ENCODE peak calls at places on chromosomes 13 and 19, in four cellular contexts. J is SK-N-SH, N is GM23338, H is H9. T is an unnamed sample. For H3K79me2 and H3K4me1, the result is how much of the 10 kb centered on the place peaks cover.

GRCh38 chr19:7216373-7216902 is 77.8 kb downstream of the INSR start:
- DNase-seq in J (no peak), N (no peak), H (no peak), T (no peak)

GRCh38 chr19:7748756-7749155 is 1.4 kb upstream of the CD209 start:
- DNase-seq in J (no peak), N (peak), H (peak), T (no peak)

GRCh38 chr19:9309974-9310446 is 372 bp upstream of the ZNF699 start:
- DNase-seq in J (peak), N (peak), H (peak), T (peak)

GRCh38 chr19:40822161-40822560 is 23.2 kb downstream of the EGLN2 start:
- DNase-seq in J (no peak), N (no peak), H (peak), T (no peak)

GRCh38 chr13:100753391-100753790 is 78.8 kb upstream of the TMTC4 start:
- DNase-seq in J (no peak), N (no peak), H (no peak), T (no peak)

GRCh38 chr19:40588926-40589569 is 12.1 kb upstream of the LTBP4 start:
- DNase-seq in J (no peak), N (no peak), H (peak), T (no peak)

GRCh38 chr13:112775791-112776279 is 86.0 kb downstream of the ATP11A start:
- DNase-seq in J (peak), N (no peak), H (peak), T (no peak)

GRCh38 chr13:25699600-25699999 is 327.8 kb downstream of the ATP8A2 start:
- DNase-seq in J (no peak), N (no peak), H (no peak), T (no peak)

GRCh38 chr19:45164577-45165335 is 4.0 kb upstream of the NKPD1 start:
- DNase-seq in J (no peak), N (peak), H (peak), T (peak)

GRCh38 chr19:42217522-42218442 is at the start of gene DEDD2:
- DNase-seq in J (peak), N (peak), H (peak), T (peak)
- H3K79me2 ChIP-seq in J (half or more), N (half or more), H (under half), T (half or more)

DNA sequence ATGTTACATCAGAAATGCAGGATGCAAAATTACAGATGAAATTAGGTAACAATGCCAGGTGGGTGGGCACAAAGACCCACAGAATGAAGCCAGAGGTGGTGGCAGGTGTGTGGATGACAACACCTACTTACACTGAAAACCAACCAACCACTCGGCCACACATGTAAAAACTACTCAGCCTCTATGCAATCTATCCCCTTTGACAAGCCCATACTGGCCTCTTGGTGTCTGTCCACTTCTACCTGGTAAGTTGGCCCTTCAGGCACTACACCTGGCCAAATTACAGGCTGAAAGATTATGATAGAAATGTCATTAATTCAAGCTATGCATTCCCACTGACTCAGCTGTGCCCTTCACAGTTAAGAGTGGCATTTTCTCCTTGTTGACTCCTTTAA is 50.0 kb downstream of the BRD4 start:
- DNase-seq in J (no peak), N (no peak), H (no peak), T (no peak)
- H3K4me1 ChIP-seq in J (half or more), N (half or more), H (under half), T (half or more)

GRCh38 chr13:32642858-32643257 is 56.6 kb downstream of the PDS5B start:
- DNase-seq in J (no peak), N (no peak), H (no peak), T (no peak)
- H3K79me2 ChIP-seq in J (half or more), N (half or more), H (under half), T (half or more)

GRCh38 chr19:47661571-47661970 is 51.7 kb upstream of the EHD2 start:
- DNase-seq in J (no peak), N (no peak), H (no peak), T (no peak)
- H3K4me1 ChIP-seq in J (under half), N (under half), H (under half), T (under half)

GRCh38 chr19:43594081-43594697 is 1.7 kb downstream of the IRGQ start:
- DNase-seq in J (no peak), N (no peak), H (no peak), T (no peak)
- H3K79me2 ChIP-seq in J (half or more), N (under half), H (under half), T (under half)

DNA sequence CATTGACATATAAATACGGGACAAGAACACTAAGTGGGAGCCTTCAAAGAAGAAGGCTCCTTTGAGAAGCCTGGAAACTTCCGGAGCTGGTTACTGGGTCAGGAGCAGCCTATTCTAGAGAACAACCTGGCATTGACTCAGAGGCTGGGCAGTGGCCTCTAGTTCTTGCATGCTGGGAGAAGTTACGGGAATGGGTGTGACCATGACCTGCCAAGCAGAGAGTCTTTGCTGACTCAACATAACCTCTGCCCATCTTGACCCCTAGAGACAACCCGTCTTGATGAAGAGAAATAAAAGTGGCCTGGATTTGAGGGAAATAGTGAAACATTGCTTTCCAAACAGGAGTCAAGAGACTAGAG is 21.0 kb downstream of the STARD13 start:
- DNase-seq in J (no peak), N (no peak), H (no peak), T (no peak)
- H3K4me1 ChIP-seq in J (under half), N (under half), H (under half), T (under half)

GRCh38 chr19:3096902-3097326 is 2.8 kb downstream of the GNA11 start:
- DNase-seq in J (no peak), N (no peak), H (no peak), T (no peak)
- H3K79me2 ChIP-seq in J (half or more), N (half or more), H (under half), T (under half)

GRCh38 chr19:29499921-29500590 is 25.7 kb upstream of the VSTM2B start:
- DNase-seq in J (no peak), N (no peak), H (no peak), T (no peak)
- H3K4me1 ChIP-seq in J (under half), N (under half), H (under half), T (under half)

GRCh38 chr19:2048104-2048958 is 2.7 kb downstream of the MKNK2 start:
- DNase-seq in J (no peak), N (no peak), H (peak), T (no peak)

GRCh38 chr19:2049741-2050348 is 1.2 kb downstream of the MKNK2 start:
- DNase-seq in J (peak), N (peak), H (peak), T (peak)

GRCh38 chr19:2050349-2050990 is 574 bp downstream of the MKNK2 start:
- DNase-seq in J (peak), N (no peak), H (no peak), T (no peak)

GRCh38 chr19:2047449-2048103 is 3.5 kb downstream of the MKNK2 start:
- DNase-seq in J (no peak), N (no peak), H (peak), T (no peak)

DNA sequence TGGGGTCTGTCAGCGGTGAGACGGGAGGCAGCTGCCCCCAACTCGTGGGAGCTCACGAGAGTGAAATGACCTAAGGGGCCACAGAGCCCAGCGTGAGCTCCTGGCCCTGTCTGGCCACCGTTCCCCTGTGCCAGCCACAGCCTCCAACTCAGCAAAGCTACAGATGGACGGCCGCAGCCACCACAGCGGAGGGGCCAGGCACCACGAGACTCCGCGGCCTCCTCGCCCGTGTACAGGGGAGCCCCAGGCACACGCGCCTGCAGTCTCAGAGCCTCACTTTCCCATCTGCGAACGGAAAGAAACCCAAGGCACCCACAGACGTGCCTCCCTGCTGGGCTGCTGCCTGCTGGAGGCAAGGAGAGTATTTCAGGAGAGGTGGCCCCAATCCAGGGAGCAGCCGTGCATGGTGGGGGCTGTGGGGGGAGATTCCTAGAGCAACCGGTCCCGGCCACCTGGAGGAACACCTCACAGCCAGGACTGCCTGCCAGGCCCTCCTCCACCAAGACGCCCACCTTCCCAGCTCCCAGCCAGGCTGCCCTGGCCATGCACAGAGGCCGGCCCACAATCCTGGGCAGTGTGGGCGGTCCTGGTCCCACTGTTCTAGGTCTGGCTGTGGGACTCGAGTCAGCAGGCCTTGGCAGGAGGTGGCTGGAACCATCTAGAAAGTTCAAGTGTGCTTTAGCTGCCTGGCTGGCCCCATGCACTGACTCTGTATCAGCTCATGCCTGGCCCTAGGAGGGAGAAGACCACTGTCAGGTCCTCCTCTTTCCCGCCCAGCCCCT is 1.9 kb downstream of the MKNK2 start:
- DNase-seq in J (no peak), N (no peak), H (peak), T (peak)
- H3K79me2 ChIP-seq in J (under half), N (under half), H (under half), T (under half)

T was measured in OCI-LY7.